ENCODE peak calls at places on chromosomes 1 and 21, in five cellular contexts. S is esophagus squamous epithelium, M is OCI-LY7, I is astrocyte of the spinal cord, L is T-cell. Q is an unnamed sample.

GRCh38 chr1:163346326-163346870 is 24.6 kb downstream of the NUF2 start:
- DNase-seq in S (no peak), M (no peak), I (no peak), L (no peak), Q (no peak)

GRCh38 chr21:32693581-32693980 is 34.2 kb downstream of the SYNJ1 start:
- DNase-seq in S (no peak), M (no peak), I (no peak), L (no peak), Q (no peak)

GRCh38 chr1:112397051-112397471 is 1.0 kb downstream of the CTTNBP2NL start:
- DNase-seq in S (no peak), M (peak), I (no peak), L (no peak), Q (no peak)

GRCh38 chr1:40690919-40691537 is 476 bp upstream of the NFYC start:
- DNase-seq in S (no peak), M (no peak), I (no peak), L (no peak), Q (no peak)

GRCh38 chr1:109111386-109112055 is 2.4 kb upstream of the ELAPOR1 start:
- DNase-seq in S (no peak), M (no peak), I (no peak), L (no peak), Q (no peak)

GRCh38 chr1:36400825-36401601 is 3.3 kb upstream of the LSM10 start:
- DNase-seq in S (peak), M (no peak), I (peak), L (peak), Q (peak)

GRCh38 chr21:26273686-26274313 is 103.2 kb upstream of the APP start:
- DNase-seq in S (no peak), M (no peak), I (no peak), L (no peak), Q (no peak)

GRCh38 chr1:177848577-177848976 is 121.3 kb downstream of the SEC16B start:
- DNase-seq in S (no peak), M (no peak), I (peak), L (no peak), Q (no peak)

GRCh38 chr21:38628426-38628825 is 130.1 kb upstream of the ERG start:
- DNase-seq in S (no peak), M (no peak), I (no peak), L (no peak), Q (no peak)

GRCh38 chr1:211939876-211940468 is 95.4 kb downstream of the INTS7 start:
- DNase-seq in S (no peak), M (peak), I (no peak), L (no peak), Q (no peak)

GRCh38 chr1:20061866-20062265 is 8.1 kb upstream of the PLA2G5 start:
- DNase-seq in S (no peak), M (no peak), I (no peak), L (no peak), Q (no peak)

GRCh38 chr1:92759361-92759760 is 25.5 kb downstream of the EVI5 start:
- DNase-seq in S (no peak), M (no peak), I (no peak), L (no peak), Q (no peak)

GRCh38 chr1:29282924-29283803 is 46.8 kb downstream of the PTPRU start:
- DNase-seq in S (no peak), M (peak), I (peak), L (no peak), Q (no peak)

Q was measured in upper lobe of right lung.